ENCODE peak calls at places on chromosome 9, in five cellular contexts. J is naive thymus-derived CD4-positive, alpha-beta T cell; Y is stimulated activated effector memory CD8-positive, alpha-beta T cell treated with anti-CD3 and anti-CD28 coated beads, Interleukin-12 subunit alpha, Interleukin-12 subunit beta, amount 100 ng/mL, for 72 hours; C is frontal cortex; N is HT-29. I is an unnamed sample.

GRCh38 chr9:113290052-113290607 is 13.0 kb downstream of the RNF183 start:
- DNase-seq in Y (no peak), C (no peak), N (no peak), J (no peak), I (no peak)

GRCh38 chr9:70340572-70340971 is 73.9 kb downstream of the KLF9 start:
- DNase-seq in Y (no peak), C (peak; percentile 20), J (peak; percentile 31), N (peak; percentile 40), I (peak; percentile 13)

GRCh38 chr9:104826911-104827310 is 63.0 kb downstream of the NIPSNAP3B start:
- DNase-seq in N (no peak), J (no peak), Y (no peak), C (no peak), I (no peak)

GRCh38 chr9:91896513-91897121 is 53.4 kb downstream of the ROR2 start:
- DNase-seq in Y (no peak), J (no peak), C (no peak), N (no peak), I (no peak)

GRCh38 chr9:137049544-137050449 is 3.8 kb upstream of the NPDC1 start:
- DNase-seq in C (peak; percentile 71), Y (peak; percentile 84), J (peak; percentile 45), N (peak; percentile 84), I (no peak)

GRCh38 chr9:105103776-105104175 is 140.7 kb upstream of the SLC44A1 start:
- DNase-seq in N (no peak), Y (no peak), J (no peak), C (no peak), I (no peak)

GRCh38 chr9:101582593-101582992 is 12.2 kb downstream of the PPP3R2 start:
- DNase-seq in J (no peak), C (no peak), Y (no peak), N (no peak), I (no peak)

GRCh38 chr9:105127863-105128220 is 116.6 kb upstream of the SLC44A1 start:
- DNase-seq in J (peak; percentile 92), C (no peak), Y (no peak), N (peak; percentile 12), I (peak; percentile 74)

GRCh38 chr9:38142201-38142600 is 73.2 kb upstream of the SHB start:
- DNase-seq in N (no peak), C (no peak), Y (no peak), J (no peak), I (no peak)

GRCh38 chr9:124022201-124023121 is 10.9 kb downstream of the LHX2 start:
- DNase-seq in N (no peak), J (no peak), Y (no peak), C (no peak), I (no peak)

GRCh38 chr9:88748566-88749238 is 213.7 kb downstream of the NXNL2 start:
- DNase-seq in Y (no peak), C (no peak), N (no peak), J (no peak), I (no peak)

GRCh38 chr9:32502459-32502858 is 23.5 kb downstream of the RIGI start:
- DNase-seq in N (no peak), C (no peak), Y (no peak), J (no peak), I (no peak)

GRCh38 chr9:133087429-133088145 is 25.8 kb downstream of the CEL start:
- DNase-seq in C (no peak), J (no peak), N (no peak), Y (no peak), I (no peak)

GRCh38 chr9:97633859-97634485 is 351 bp downstream of the NCBP1 start:
- DNase-seq in Y (no peak), C (no peak), J (no peak), N (peak; percentile 45), I (no peak)

GRCh38 chr9:99516657-99517049 is 294.6 kb downstream of the SEC61B start:
- DNase-seq in Y (no peak), C (no peak), N (no peak), J (no peak), I (no peak)

GRCh38 chr9:127123239-127123935 is 952 bp upstream of the ANGPTL2 start:
- DNase-seq in Y (no peak), C (no peak), N (peak; percentile 43), J (no peak), I (no peak)

GRCh38 chr9:121082075-121082474 is 7.3 kb downstream of the CNTRL start:
- DNase-seq in C (no peak), J (no peak), Y (no peak), N (no peak), I (no peak)

GRCh38 chr9:121508415-121508814 is 8.8 kb upstream of the GGTA1 start:
- DNase-seq in Y (no peak), C (no peak), N (no peak), J (no peak), I (no peak)

GRCh38 chr9:21812415-21812814 is 10.0 kb downstream of the MTAP start:
- DNase-seq in J (no peak), Y (no peak), N (no peak), C (no peak), I (no peak)